ENCODE peak calls at places on chromosomes 4 and X, in six cellular contexts. M is GM12878, J is PC-3, T is GM23248, P is neural progenitor cell, R is keratinocyte. S is an unnamed sample.

GRCh38 chr4:129239088-129239487 is 143.1 kb downstream of the C4orf33 start:
- DNase-seq in M (no peak), J (no peak), T (peak; percentile 19), P (no peak), R (no peak), S (no peak)

GRCh38 chr4:39637572-39638357 is 900 bp downstream of the SMIM14 start:
- DNase-seq in M (no peak), J (peak; percentile 56), T (peak; percentile 89), P (peak; percentile 91), R (no peak), S (peak; percentile 62)

GRCh38 chrX:96791559-96791958 is 92.1 kb upstream of the RPA4 start:
- DNase-seq in M (no peak), J (no peak), T (peak; percentile 58), P (no peak), R (no peak), S (no peak)

GRCh38 chrX:154014429-154015380 is 5.0 kb downstream of the IRAK1 start:
- DNase-seq in M (no peak), J (no peak), T (no peak), P (no peak), R (no peak), S (no peak)

GRCh38 chrX:70253377-70254062 is 6.5 kb downstream of the P2RY4 start:
- DNase-seq in M (no peak), J (peak; percentile 71), T (peak; percentile 54), P (no peak), R (peak; percentile 19), S (no peak)

GRCh38 chr4:71816676-71817303 is 32.9 kb upstream of the GC start:
- DNase-seq in M (no peak), J (no peak), T (no peak), P (no peak), R (no peak), S (no peak)

GRCh38 chr4:100789991-100790390 is 272.2 kb upstream of the EMCN start:
- DNase-seq in M (no peak), J (no peak), T (no peak), P (no peak), R (no peak), S (no peak)

GRCh38 chr4:185839770-185840169 is 27.8 kb upstream of the SORBS2 start:
- DNase-seq in M (no peak), J (no peak), T (peak; percentile 15), P (peak; percentile 24), R (no peak), S (no peak)

GRCh38 chrX:34563061-34563460 is 94.0 kb downstream of the TMEM47 start:
- DNase-seq in M (no peak), J (no peak), T (no peak), P (peak; percentile 19), R (no peak), S (no peak)

GRCh38 chr4:73011629-73011985 is 57.9 kb downstream of the COX18 start:
- DNase-seq in M (no peak), J (no peak), T (no peak), P (no peak), R (no peak), S (no peak)

GRCh38 chr4:109067509-109068205 is 234.8 kb downstream of the COL25A1 start:
- DNase-seq in M (no peak), J (no peak), T (peak; percentile 64), P (no peak), R (no peak), S (no peak)

DNA sequence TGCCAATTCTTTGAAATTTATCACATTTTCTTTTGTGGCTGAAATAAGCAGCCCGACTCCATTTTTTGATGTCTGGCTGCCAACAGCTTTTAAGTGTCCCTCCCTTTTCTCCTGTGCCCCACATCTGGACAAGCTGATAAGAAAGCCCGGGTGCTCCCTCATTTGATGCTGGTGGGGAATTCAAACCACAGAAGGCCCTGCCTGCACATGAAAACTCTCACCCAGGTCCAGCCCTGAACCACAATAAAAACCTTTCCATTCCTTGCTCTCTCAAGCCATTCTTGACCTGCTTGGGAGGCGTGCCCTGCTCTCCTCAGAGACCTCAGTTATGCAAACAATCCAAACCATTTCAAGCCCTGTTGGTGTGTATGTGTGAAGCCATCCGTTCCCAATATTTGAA is 93.9 kb downstream of the FAM53A start:
- DNase-seq in M (no peak), J (no peak), T (no peak), P (no peak), R (no peak), S (no peak)
- H3K9me3 ChIP-seq in M (no peaks in the 10 kb centered on the region), J (no peaks in the 10 kb centered on the region), T (peaks cover 3% of the 10 kb centered on the region), P (no peaks in the 10 kb centered on the region), R (peaks cover 5% of the 10 kb centered on the region), S (no peaks in the 10 kb centered on the region)

GRCh38 chrX:45009371-45010000 is 136.5 kb downstream of the KDM6A start:
- DNase-seq in M (no peak), J (peak; percentile 78), T (peak; percentile 58), P (no peak), R (no peak), S (no peak)
- H3K79me2 ChIP-seq in M (peaks cover 24% of the 10 kb centered on the region), J (peaks cover 73% of the 10 kb centered on the region), T (peaks cover 77% of the 10 kb centered on the region), P (peaks cover 87% of the 10 kb centered on the region), R (peaks cover 71% of the 10 kb centered on the region), S (peaks cover 3% of the 10 kb centered on the region)

DNA sequence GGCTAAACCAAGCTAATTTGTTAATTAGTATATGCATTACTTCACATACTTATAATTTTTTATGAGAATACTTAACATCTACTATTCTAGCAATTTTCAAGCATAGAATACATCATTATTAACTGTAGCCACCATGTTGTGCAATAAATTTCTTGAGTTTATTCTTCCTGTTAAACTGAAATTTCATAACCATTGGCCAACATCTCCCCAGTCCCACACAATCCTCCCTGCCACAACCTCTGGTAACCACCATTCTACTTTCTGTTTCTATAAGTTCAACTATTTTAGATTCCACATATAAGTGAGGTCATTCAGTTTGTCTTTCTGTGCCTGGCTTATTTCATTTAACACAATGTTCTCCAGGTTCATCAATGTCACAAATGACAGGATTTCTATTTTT is 208.5 kb downstream of the PPP4R3C start:
- DNase-seq in M (no peak), J (no peak), T (no peak), P (no peak), R (no peak), S (no peak)
- H3K9me3 ChIP-seq in M (no peaks in the 10 kb centered on the region), J (no peaks in the 10 kb centered on the region), T (no peaks in the 10 kb centered on the region), P (no peaks in the 10 kb centered on the region), R (no peaks in the 10 kb centered on the region), S (no peaks in the 10 kb centered on the region)

GRCh38 chrX:106613277-106613676 is 1.5 kb downstream of the RADX start:
- DNase-seq in M (no peak), J (no peak), T (no peak), P (no peak), R (no peak), S (no peak)
- H3K79me2 ChIP-seq in M (no peaks in the 10 kb centered on the region), J (no peaks in the 10 kb centered on the region), T (no peaks in the 10 kb centered on the region), P (no peaks in the 10 kb centered on the region), R (peaks cover 4% of the 10 kb centered on the region), S (no peaks in the 10 kb centered on the region)

GRCh38 chrX:53452812-53453211 is 18.6 kb upstream of the HSD17B10 start:
- DNase-seq in M (no peak), J (no peak), T (no peak), P (no peak), R (no peak), S (no peak)
- H3K9me3 ChIP-seq in M (no peaks in the 10 kb centered on the region), J (no peaks in the 10 kb centered on the region), T (no peaks in the 10 kb centered on the region), P (no peaks in the 10 kb centered on the region), R (no peaks in the 10 kb centered on the region), S (no peaks in the 10 kb centered on the region)